ENCODE peak calls at places on chromosomes 4 and X, in nine cellular contexts. K is CD8-positive, alpha-beta memory T cell; J is lung; W is fibroblast of lung; I is psoas muscle; X is IMR-90; D is upper lobe of left lung; P is sigmoid colon; A is GM23338. T is an unnamed sample.

GRCh38 chrX:143296521-143296920 is 220.8 kb downstream of the SPANXN3 start:
- DNase-seq in X (no peak), P (no peak), A (no peak), K (no peak), D (no peak), W (no peak), J (no peak), I (no peak), T (no peak)

GRCh38 chr4:100591156-100591876 is 73.5 kb upstream of the EMCN start:
- DNase-seq in K (no peak), D (peak; percentile 58), A (no peak), J (peak; percentile 68), I (peak; percentile 15), X (no peak), W (no peak), P (peak; percentile 72), T (peak; percentile 18)

GRCh38 chr4:37604464-37604863 is 81.7 kb downstream of the RELL1 start:
- DNase-seq in P (no peak), A (no peak), K (no peak), W (peak; percentile 49), I (no peak), D (no peak), J (no peak), X (peak; percentile 68), T (no peak)

GRCh38 chr4:48315728-48316630 is 25.4 kb upstream of the SLAIN2 start:
- DNase-seq in J (no peak), A (peak; percentile 86), P (no peak), W (peak; percentile 77), I (no peak), X (peak; percentile 73), D (no peak), K (peak; percentile 33), T (no peak)

GRCh38 chr4:142823796-142824195 is 22.3 kb downstream of the INPP4B start:
- DNase-seq in J (no peak), W (no peak), X (no peak), P (no peak), I (no peak), K (no peak), A (no peak), D (no peak), T (no peak)

GRCh38 chr4:128558896-128559669 is 250.4 kb upstream of the JADE1 start:
- DNase-seq in D (no peak), W (peak; percentile 50), I (no peak), J (no peak), X (peak; percentile 41), K (no peak), P (peak; percentile 87), A (no peak), T (no peak)

GRCh38 chr4:145887241-145887964 is 51.2 kb downstream of the ZNF827 start:
- DNase-seq in P (peak; percentile 83), X (peak; percentile 75), D (no peak), A (peak; percentile 58), J (no peak), K (no peak), I (peak; percentile 33), W (peak; percentile 81), T (peak; percentile 30)

GRCh38 chr4:12889054-12889453 is 595.1 kb downstream of the RAB28 start:
- DNase-seq in A (no peak), W (no peak), X (no peak), P (no peak), D (no peak), J (no peak), K (no peak), I (peak; percentile 23), T (no peak)

GRCh38 chr4:7691992-7692391 is 247.7 kb downstream of the AFAP1 start:
- DNase-seq in P (no peak), W (no peak), J (no peak), K (no peak), I (no peak), A (no peak), D (no peak), X (peak; percentile 15), T (no peak)

GRCh38 chr4:123676550-123677229 is 280.1 kb downstream of the SPRY1 start:
- DNase-seq in A (peak; percentile 59), X (no peak), D (peak; percentile 56), W (no peak), J (no peak), K (no peak), I (peak; percentile 24), P (no peak), T (peak; percentile 53)

GRCh38 chrX:130079824-130080406 is 30.4 kb downstream of the ELF4 start:
- DNase-seq in K (peak; percentile 55), J (peak; percentile 54), W (peak; percentile 78), I (peak; percentile 55), X (peak; percentile 75), D (no peak), P (peak; percentile 83), A (peak; percentile 74), T (peak; percentile 20)

GRCh38 chrX:130083107-130083490 is 27.2 kb downstream of the ELF4 start:
- DNase-seq in D (no peak), K (no peak), A (peak; percentile 34), I (no peak), P (no peak), X (no peak), J (no peak), W (no peak), T (no peak)

GRCh38 chrX:130081421-130082045 is 28.8 kb downstream of the ELF4 start:
- DNase-seq in W (no peak), I (no peak), A (no peak), X (no peak), J (no peak), K (no peak), D (no peak), P (no peak), T (no peak)

GRCh38 chrX:130082244-130083106 is 27.8 kb downstream of the ELF4 start:
- DNase-seq in K (peak; percentile 75), W (no peak), J (peak; percentile 45), X (no peak), A (no peak), P (peak; percentile 72), I (peak; percentile 53), D (peak; percentile 56), T (no peak)

DNA sequence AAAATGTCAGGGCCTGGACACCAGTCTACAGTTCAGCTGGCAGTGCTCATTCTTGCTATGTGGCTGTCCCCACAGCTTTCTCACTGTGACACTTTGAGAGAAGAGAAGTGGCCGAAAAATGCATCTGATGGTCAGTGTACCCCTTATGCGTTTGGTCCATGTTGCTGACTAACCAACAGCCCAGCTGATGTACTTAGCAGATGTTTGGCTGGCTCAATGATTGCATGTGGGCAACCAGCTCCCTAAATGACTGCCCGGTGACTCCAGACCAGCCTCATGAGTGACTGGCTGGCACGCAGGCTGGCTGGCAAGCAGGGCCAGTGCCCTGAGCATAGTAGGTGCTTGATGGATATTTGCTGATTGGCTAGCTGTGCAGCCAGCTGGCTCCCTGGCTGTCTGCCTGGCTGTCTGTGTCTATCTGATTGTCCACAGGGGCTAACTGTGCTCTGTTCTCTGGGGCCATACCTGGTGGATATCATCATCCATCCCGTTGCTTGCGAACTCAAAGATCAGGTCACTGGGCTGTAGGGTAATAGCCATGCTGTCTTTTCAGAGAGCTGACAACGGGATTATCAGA is 29.4 kb downstream of the ELF4 start:
- DNase-seq in A (no peak), X (no peak), D (no peak), J (no peak), K (no peak), W (no peak), I (no peak), P (no peak), T (no peak)
- H3K4me1 ChIP-seq in A (peaks cover 3% of the 10 kb centered on the region), X (peaks cover 5% of the 10 kb centered on the region), D (peaks cover 46% of the 10 kb centered on the region), J (peaks cover 15% of the 10 kb centered on the region), K (peaks cover 36% of the 10 kb centered on the region), W (peaks cover 7% of the 10 kb centered on the region), I (no peaks in the 10 kb centered on the region), P (peaks cover 17% of the 10 kb centered on the region), T (no peaks in the 10 kb centered on the region)

GRCh38 chr4:80207172-80207583 is 9.9 kb downstream of the PRDM8 start:
- DNase-seq in J (no peak), P (no peak), X (no peak), K (no peak), A (peak; percentile 75), D (no peak), W (no peak), I (no peak), T (no peak)

GRCh38 chr4:80208606-80209005 is 11.3 kb downstream of the PRDM8 start:
- DNase-seq in D (no peak), P (no peak), I (no peak), W (no peak), A (no peak), K (no peak), J (no peak), X (peak; percentile 35), T (no peak)

GRCh38 chr4:80206541-80207171 is 9.4 kb downstream of the PRDM8 start:
- DNase-seq in W (no peak), P (peak; percentile 70), D (no peak), A (peak; percentile 67), K (no peak), J (no peak), X (peak; percentile 60), I (peak; percentile 70), T (no peak)

GRCh38 chr4:80206111-80206510 is 8.8 kb downstream of the PRDM8 start:
- DNase-seq in X (no peak), A (no peak), P (no peak), W (no peak), I (no peak), D (no peak), K (no peak), J (no peak), T (no peak)

DNA sequence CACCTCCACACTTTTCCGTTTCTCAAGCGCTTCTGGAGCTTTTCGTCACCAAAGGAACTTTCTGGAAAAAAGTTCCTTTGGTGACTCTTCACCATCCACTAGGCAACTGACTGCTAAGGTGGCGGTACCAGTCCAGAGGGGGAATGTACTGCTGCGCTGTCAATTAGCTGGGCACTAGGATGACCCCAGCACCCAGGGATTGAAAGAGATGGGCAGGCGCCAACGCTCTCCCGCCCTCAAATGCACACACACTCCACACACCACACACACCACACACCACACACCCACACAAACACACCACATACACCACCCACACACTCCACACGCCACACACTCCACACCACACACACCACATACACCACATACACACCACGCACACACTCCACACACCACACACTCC is 10.4 kb downstream of the PRDM8 start:
- DNase-seq in P (no peak), K (no peak), J (no peak), X (no peak), D (no peak), I (no peak), A (no peak), W (no peak), T (no peak)
- H3K4me3 ChIP-seq in P (no peak overlapping the region), K (no peak overlapping the region), J (no peak overlapping the region), X (no peak overlapping the region), D (no peak overlapping the region), I (no peak overlapping the region), A (peak overlapping the region; percentile 60), W (no peak overlapping the region), T (no peak overlapping the region)

GRCh38 chr4:56051049-56051709 is 102.4 kb downstream of the CEP135 start:
- DNase-seq in W (no peak), K (no peak), A (no peak), P (no peak), J (no peak), I (no peak), D (no peak), X (no peak), T (no peak)
- H3K4me1 ChIP-seq in W (peaks cover 2% of the 10 kb centered on the region), K (peaks cover 8% of the 10 kb centered on the region), A (peaks cover 39% of the 10 kb centered on the region), P (peaks cover 18% of the 10 kb centered on the region), J (peaks cover 8% of the 10 kb centered on the region), I (no peaks in the 10 kb centered on the region), D (peaks cover 20% of the 10 kb centered on the region), X (no peaks in the 10 kb centered on the region), T (no peaks in the 10 kb centered on the region)

GRCh38 chrX:79336869-79337815 is 30.0 kb downstream of the ITM2A start:
- DNase-seq in A (no peak), J (no peak), I (no peak), K (peak; percentile 17), D (no peak), X (no peak), W (no peak), P (no peak), T (no peak)
- H3K4me3 ChIP-seq in A (no peak overlapping the region), J (no peak overlapping the region), I (no peak overlapping the region), K (peak overlapping the region; percentile 45), D (no peak overlapping the region), X (no peak overlapping the region), W (no peak overlapping the region), P (no peak overlapping the region), T (no peak overlapping the region)

GRCh38 chr4:184384056-184384809 is 90.1 kb downstream of the IRF2 start:
- DNase-seq in J (peak; percentile 43), P (peak; percentile 79), I (no peak), K (no peak), D (peak; percentile 45), W (peak; percentile 99), X (peak; percentile 96), A (peak; percentile 26), T (no peak)
- H3K4me1 ChIP-seq in J (peaks cover 14% of the 10 kb centered on the region), P (peaks cover 48% of the 10 kb centered on the region), I (peaks cover 62% of the 10 kb centered on the region), K (peaks cover 47% of the 10 kb centered on the region), D (peaks cover 55% of the 10 kb centered on the region), W (peaks cover 23% of the 10 kb centered on the region), X (peaks cover 27% of the 10 kb centered on the region), A (peaks cover 60% of the 10 kb centered on the region), T (peaks cover 58% of the 10 kb centered on the region)

T was measured in gastrocnemius medialis.